ENCODE peak calls at places on chromosomes 1 and 21, in six cellular contexts. P, Q, J, V, O and U are unnamed samples.

GRCh38 chr1:65606426-65606825 is 186.0 kb downstream of the LEPR start:
- DNase-seq in P (no peak), Q (peak), J (no peak), V (no peak), O (no peak), U (peak)

GRCh38 chr1:209900734-209901133 is 37.3 kb upstream of the SYT14 start:
- DNase-seq in P (peak), Q (peak), J (no peak), V (no peak), O (peak), U (peak)

GRCh38 chr1:40855513-40855912 is 6.7 kb downstream of the CITED4 start:
- DNase-seq in P (no peak), Q (no peak), J (no peak), V (no peak), O (no peak), U (no peak)

GRCh38 chr1:173002891-173003582 is 47.7 kb downstream of the TNFSF18 start:
- DNase-seq in P (peak), Q (peak), J (no peak), V (no peak), O (peak), U (peak)

GRCh38 chr1:116559304-116559761 is 11.5 kb downstream of the CD58 start:
- DNase-seq in P (no peak), Q (no peak), J (no peak), V (no peak), O (no peak), U (no peak)

GRCh38 chr1:166638137-166638536 is 201.1 kb upstream of the POGK start:
- DNase-seq in P (no peak), Q (no peak), J (no peak), V (no peak), O (no peak), U (no peak)

GRCh38 chr1:143720087-143721023 is 251.4 kb downstream of the FAM72C start:
- DNase-seq in P (no peak), Q (no peak), J (no peak), V (no peak), O (no peak), U (peak)

GRCh38 chr21:31623664-31624063 is 35.8 kb upstream of the SOD1 start:
- DNase-seq in P (no peak), Q (no peak), J (no peak), V (no peak), O (no peak), U (no peak)

GRCh38 chr1:109266965-109267364 is 16.0 kb downstream of the PSRC1 start:
- DNase-seq in P (peak), Q (peak), J (no peak), V (no peak), O (peak), U (peak)

GRCh38 chr1:155831279-155831976 is 25.6 kb downstream of the GON4L start:
- DNase-seq in P (no peak), Q (no peak), J (no peak), V (no peak), O (no peak), U (no peak)

GRCh38 chr1:204075890-204076837 is 3.2 kb downstream of the SOX13 start:
- DNase-seq in P (no peak), Q (no peak), J (no peak), V (no peak), O (no peak), U (no peak)

GRCh38 chr1:236522937-236523703 is 662 bp upstream of the LGALS8 start:
- DNase-seq in P (no peak), Q (no peak), J (peak), V (peak), O (no peak), U (peak)

GRCh38 chr21:18384771-18385170 is 18.8 kb downstream of the TMPRSS15 start:
- DNase-seq in P (peak), Q (peak), J (no peak), V (no peak), O (no peak), U (peak)

GRCh38 chr1:36160949-36161485 is 5.1 kb downstream of the MAP7D1 start:
- DNase-seq in P (peak), Q (peak), J (peak), V (no peak), O (peak), U (peak)

GRCh38 chr21:35400233-35400939 is 351.3 kb upstream of the RUNX1 start:
- DNase-seq in P (peak), Q (peak), J (no peak), V (no peak), O (peak), U (peak)

GRCh38 chr1:223102797-223103533 is 40.1 kb downstream of the TLR5 start:
- DNase-seq in P (no peak), Q (no peak), J (no peak), V (no peak), O (no peak), U (no peak)

GRCh38 chr1:218463194-218464156 is 118.3 kb downstream of the TGFB2 start:
- DNase-seq in P (peak), Q (peak), J (peak), V (no peak), O (peak), U (peak)

GRCh38 chr1:71770121-71770520 is 512.2 kb downstream of the NEGR1 start:
- DNase-seq in P (peak), Q (peak), J (no peak), V (no peak), O (peak), U (no peak)

GRCh38 chr1:162195567-162195966 is 126.1 kb downstream of the NOS1AP start:
- DNase-seq in P (no peak), Q (no peak), J (no peak), V (no peak), O (no peak), U (no peak)

GRCh38 chr1:162196387-162196786 is 126.9 kb downstream of the NOS1AP start:
- DNase-seq in P (no peak), Q (no peak), J (no peak), V (no peak), O (no peak), U (no peak)

GRCh38 chr1:162197041-162197511 is 127.6 kb downstream of the NOS1AP start:
- DNase-seq in P (no peak), Q (no peak), J (no peak), V (no peak), O (no peak), U (no peak)

GRCh38 chr1:162200096-162200847 is 130.8 kb downstream of the NOS1AP start:
- DNase-seq in P (peak), Q (no peak), J (no peak), V (no peak), O (no peak), U (no peak)

DNA sequence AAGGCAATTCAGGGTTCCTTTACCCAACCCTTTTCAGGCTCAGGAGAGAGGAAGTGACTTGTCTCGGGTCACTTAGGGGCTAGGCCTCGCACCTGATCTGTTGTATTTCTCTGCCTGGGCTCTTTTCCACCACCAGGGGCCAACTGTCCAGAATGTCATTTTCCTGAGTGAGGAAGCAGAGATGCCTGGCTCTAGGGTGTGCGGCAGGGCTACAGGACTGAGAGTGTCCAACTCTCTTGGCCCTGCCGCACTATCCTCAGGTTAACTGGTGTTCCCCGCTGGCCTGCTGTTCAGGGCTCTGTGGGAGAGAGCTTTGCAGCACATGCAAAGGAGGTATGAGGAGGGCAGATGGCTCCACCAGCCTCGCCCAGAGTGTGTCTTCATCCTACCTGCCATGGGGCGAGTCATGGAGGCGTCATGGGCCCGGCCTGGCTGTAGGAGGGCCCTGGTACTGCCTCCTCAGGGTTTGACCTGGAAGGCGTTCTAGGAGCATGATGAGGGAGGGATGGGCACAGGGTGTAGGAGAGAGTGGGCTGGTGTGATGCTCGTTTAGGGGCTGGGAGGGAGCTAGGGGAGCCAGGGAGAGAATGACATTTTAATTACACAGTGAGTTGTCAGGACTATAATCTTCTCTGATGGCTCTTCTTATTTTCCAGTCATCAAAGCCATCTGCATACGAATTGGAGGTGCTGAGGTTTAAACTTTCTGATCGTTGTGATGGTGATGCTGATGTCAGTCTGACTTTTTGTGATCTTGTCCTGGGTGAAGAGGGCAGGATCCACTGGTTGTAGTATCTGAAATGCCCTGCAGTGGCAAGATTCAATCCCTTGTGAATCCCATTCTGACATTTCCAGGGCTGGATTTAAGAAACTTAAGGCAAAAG is 128.4 kb downstream of the NOS1AP start:
- DNase-seq in P (no peak), Q (no peak), J (no peak), V (no peak), O (no peak), U (peak)
- TF ChIP-seq CTCF in P (no peak), Q (no peak), J (no peak), V (no peak), O (no peak), U (no peak)

DNA sequence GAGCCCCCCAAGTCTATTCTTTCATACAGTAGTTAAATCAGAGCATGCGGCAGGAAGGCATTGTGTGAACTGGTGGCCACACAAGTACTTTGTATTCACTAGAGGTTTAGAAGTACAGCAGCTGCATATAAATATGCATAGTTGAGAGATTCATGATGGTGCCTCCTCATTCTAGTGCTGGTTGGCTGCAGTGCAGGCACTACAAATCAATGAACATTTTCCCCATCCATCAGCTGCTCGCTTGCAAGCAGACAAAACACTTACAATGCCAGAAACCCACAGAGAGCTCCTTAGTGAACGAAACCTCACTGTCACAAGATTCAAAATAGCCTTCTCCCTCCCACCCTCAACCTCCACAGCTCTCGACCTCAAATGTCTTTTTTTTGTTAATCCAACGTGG is 726.2 kb downstream of the USP25 start:
- DNase-seq in P (peak), Q (peak), J (no peak), V (peak), O (peak), U (no peak)
- H3K4me3 ChIP-seq in P (no peak), Q (no peak), J (no peak), V (peak), O (no peak), U (no peak)

DNA sequence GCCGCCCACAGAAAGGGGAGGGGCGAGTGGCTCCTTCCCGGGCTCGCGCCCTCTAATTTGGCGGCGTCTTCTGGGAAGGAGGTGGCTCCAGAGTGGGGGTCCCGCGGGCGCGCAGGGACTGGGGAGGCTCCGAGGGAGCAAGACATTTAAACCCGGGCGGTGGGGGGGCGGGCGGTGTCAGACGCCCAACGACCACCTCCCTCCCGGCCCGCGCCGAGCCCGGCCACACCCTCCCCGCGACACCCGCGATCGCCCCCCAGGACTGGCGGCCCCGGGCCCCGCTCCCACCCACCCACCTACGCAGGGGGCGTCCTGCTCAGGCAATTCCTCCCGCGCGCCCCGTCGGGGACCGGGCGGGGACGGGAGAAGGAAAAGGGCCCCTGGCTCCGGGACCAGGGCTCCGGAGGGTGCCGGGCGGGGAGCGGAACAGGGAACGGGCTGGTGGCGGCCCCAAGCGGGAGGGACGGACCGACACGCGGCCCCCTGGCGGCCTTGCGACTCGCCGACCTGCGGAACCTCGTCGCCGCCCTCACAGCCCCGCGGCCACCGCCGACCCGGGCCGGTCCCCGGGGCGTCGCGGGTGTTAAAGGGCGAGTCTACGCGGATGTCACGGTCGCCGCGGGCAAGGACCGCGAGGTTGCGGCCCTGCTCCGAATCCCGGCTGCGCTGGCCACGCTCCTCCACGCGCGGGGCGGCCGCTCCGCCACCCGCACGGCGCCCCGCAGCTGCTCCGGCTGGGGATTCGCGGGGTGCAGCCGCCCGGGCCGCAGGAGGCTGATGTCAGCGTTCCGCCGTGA is 94.0 kb upstream of the FMN2 start:
- DNase-seq in P (no peak), Q (no peak), J (no peak), V (no peak), O (no peak), U (no peak)
- TF ChIP-seq CTCF in P (no peak), Q (peak), J (no peak), V (no peak), O (peak), U (no peak)

GRCh38 chr1:160576866-160577265 is 2.4 kb downstream of the CD84 start:
- DNase-seq in P (no peak), Q (no peak), J (no peak), V (no peak), O (no peak), U (no peak)

GRCh38 chr1:160577661-160578060 is 1.6 kb downstream of the CD84 start:
- DNase-seq in P (no peak), Q (no peak), J (no peak), V (no peak), O (no peak), U (no peak)

GRCh38 chr1:160578694-160579191 is 553 bp downstream of the CD84 start:
- DNase-seq in P (no peak), Q (no peak), J (no peak), V (no peak), O (no peak), U (no peak)

GRCh38 chr1:160579216-160579701 is at the start of gene CD84:
- DNase-seq in P (no peak), Q (no peak), J (no peak), V (no peak), O (no peak), U (no peak)

DNA sequence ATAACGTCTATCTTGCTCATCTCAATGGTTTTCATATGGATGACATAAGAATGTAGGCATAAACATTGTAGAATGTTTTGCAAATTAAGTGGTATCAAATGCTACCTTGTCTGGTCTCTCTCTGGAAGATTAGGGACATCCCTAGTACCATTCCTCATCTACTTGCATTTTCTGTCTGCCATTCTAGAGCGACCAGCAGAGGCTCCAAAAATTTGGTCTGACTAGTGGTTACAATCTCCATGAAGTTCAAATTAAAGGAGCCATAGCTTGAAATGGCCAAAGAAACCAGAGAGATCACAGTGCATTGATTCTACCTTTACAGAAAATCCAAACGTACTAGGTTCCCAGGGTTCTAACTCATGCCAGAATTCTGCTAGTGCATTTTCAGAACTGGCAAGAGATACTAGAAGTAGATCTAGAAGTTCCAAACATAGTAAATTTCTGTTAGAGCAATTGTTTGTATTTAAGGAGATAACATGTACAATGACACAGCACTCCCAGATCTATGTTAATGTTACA is 1.1 kb downstream of the CD84 start:
- DNase-seq in P (no peak), Q (no peak), J (no peak), V (no peak), O (no peak), U (no peak)
- H3K4me3 ChIP-seq in P (no peak), Q (no peak), J (peak), V (peak), O (no peak), U (no peak)

GRCh38 chr1:937521-937920 is 13.8 kb downstream of the SAMD11 start:
- DNase-seq in P (no peak), Q (no peak), J (no peak), V (no peak), O (no peak), U (no peak)

GRCh38 chr1:938711-939504 is 15.2 kb downstream of the SAMD11 start:
- DNase-seq in P (no peak), Q (no peak), J (no peak), V (no peak), O (no peak), U (no peak)

GRCh38 chr1:936865-937264 is 13.1 kb downstream of the SAMD11 start:
- DNase-seq in P (no peak), Q (no peak), J (no peak), V (no peak), O (no peak), U (no peak)

GRCh38 chr1:939511-940107 is 15.9 kb downstream of the SAMD11 start:
- DNase-seq in P (no peak), Q (no peak), J (no peak), V (no peak), O (no peak), U (no peak)

DNA sequence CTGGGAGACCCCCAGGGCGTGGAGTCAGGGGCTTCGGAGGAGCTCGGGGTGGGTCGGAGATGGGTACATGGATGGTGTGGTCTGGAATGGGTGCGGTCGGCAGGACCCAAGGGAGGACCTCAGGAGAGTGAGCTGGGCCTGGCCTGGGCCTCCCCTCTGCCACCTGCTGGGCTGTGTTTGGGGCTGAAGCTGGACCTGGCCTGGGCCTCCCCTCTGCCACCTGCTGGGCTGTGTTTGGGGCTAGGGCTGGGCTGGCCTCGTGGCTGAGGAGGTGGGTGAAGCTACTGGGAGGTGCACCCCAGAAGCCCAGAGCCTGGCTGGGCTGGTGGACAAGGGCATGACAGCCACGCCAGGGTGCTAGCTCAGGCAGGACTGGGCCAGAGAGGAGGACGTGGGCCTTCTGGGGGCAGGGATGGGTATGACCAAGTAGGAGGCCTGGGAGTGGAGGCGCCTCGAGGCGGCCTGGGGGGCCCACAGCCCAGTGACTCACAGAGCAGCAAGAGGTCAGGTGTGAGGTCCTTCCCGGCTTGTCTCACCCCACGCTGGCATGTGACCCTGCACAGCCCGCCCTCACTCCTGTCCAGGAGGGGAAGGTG is 14.5 kb downstream of the SAMD11 start:
- DNase-seq in P (peak), Q (peak), J (no peak), V (no peak), O (no peak), U (peak)
- TF ChIP-seq CTCF in P (peak), Q (peak), J (no peak), V (no peak), O (peak), U (peak)